ENCODE peak calls at places on chromosomes 11 and 22, in five cellular contexts. L, T, B, A and D are unnamed samples.

GRCh38 chr11:46393231-46393616 is 1.6 kb upstream of the CHRM4 start:
- DNase-seq in L (no peak), T (no peak), B (no peak), A (no peak), D (no peak)

GRCh38 chr11:1410366-1411291 is 20.9 kb downstream of the BRSK2 start:
- DNase-seq in L (no peak), T (no peak), B (no peak), A (no peak), D (no peak)

GRCh38 chr11:12377106-12377823 is at the start of gene PARVA:
- DNase-seq in L (no peak), T (peak; percentile 86), B (no peak), A (no peak), D (peak; percentile 80)

GRCh38 chr11:108019870-108020540 is 11.3 kb downstream of the CUL5 start:
- DNase-seq in L (no peak), T (peak; percentile 20), B (no peak), A (no peak), D (peak; percentile 42)

GRCh38 chr11:103043826-103044688 is 47.9 kb downstream of the DCUN1D5 start:
- DNase-seq in L (no peak), T (no peak), B (no peak), A (no peak), D (no peak)

GRCh38 chr11:613369-613968 is 2.3 kb downstream of the IRF7 start:
- DNase-seq in L (no peak), T (peak; percentile 30), B (peak; percentile 47), A (no peak), D (peak; percentile 40)

GRCh38 chr11:3196161-3197043 is 22.2 kb downstream of the MRGPRG start:
- DNase-seq in L (no peak), T (no peak), B (no peak), A (no peak), D (no peak)

GRCh38 chr11:130023204-130023603 is 20.6 kb upstream of the PRDM10 start:
- DNase-seq in L (no peak), T (peak; percentile 86), B (no peak), A (no peak), D (peak; percentile 80)

GRCh38 chr22:49964493-49965290 is 4.1 kb downstream of the PIM3 start:
- DNase-seq in L (no peak), T (no peak), B (peak; percentile 1), A (peak; percentile 13), D (no peak)